ENCODE peak calls at places on chromosomes 2 and 18, in six cellular contexts. H is T-helper 9 cell, Z is neural crest cell, B is astrocyte of the spinal cord, Y is NCI-H345, K is NCI-H2081. S is an unnamed sample.

GRCh38 chr18:2903006-2903405 is 56.2 kb downstream of the EMILIN2 start:
- DNase-seq in Y (no peak), K (no peak), H (no peak), B (peak), Z (no peak), S (no peak)

GRCh38 chr2:42085706-42086487 is 38.1 kb downstream of the PKDCC start:
- DNase-seq in Y (no peak), H (no peak), K (no peak), B (no peak), Z (no peak), S (no peak)

GRCh38 chr2:219084791-219085190 is 24.1 kb upstream of the IHH start:
- DNase-seq in Y (no peak), B (no peak), H (no peak), Z (no peak), K (no peak), S (no peak)

GRCh38 chr2:201580486-201580885 is 62.8 kb downstream of the TMEM237 start:
- DNase-seq in Y (no peak), K (no peak), B (peak), Z (no peak), H (no peak), S (no peak)

GRCh38 chr18:6781846-6782245 is 52.3 kb downstream of the ARHGAP28 start:
- DNase-seq in Z (no peak), H (no peak), B (peak), Y (no peak), K (no peak), S (peak)

GRCh38 chr2:36982467-36982866 is 16.1 kb upstream of the STRN start:
- DNase-seq in K (no peak), Z (no peak), H (no peak), Y (no peak), B (no peak), S (no peak)

GRCh38 chr18:12637901-12638633 is 19.8 kb downstream of the SPIRE1 start:
- DNase-seq in Y (no peak), B (no peak), K (no peak), Z (no peak), H (no peak), S (no peak)

GRCh38 chr2:196473617-196474016 is 165.9 kb upstream of the CCDC150 start:
- DNase-seq in Z (no peak), B (no peak), Y (no peak), K (no peak), H (no peak), S (no peak)

GRCh38 chr2:47056875-47057731 is 98.0 kb downstream of the STPG4 start:
- DNase-seq in B (peak), K (no peak), H (no peak), Z (no peak), Y (no peak), S (no peak)

GRCh38 chr2:162261032-162261945 is 18.0 kb upstream of the FAP start:
- DNase-seq in B (peak), Y (peak), K (no peak), Z (no peak), H (no peak), S (peak)

GRCh38 chr2:42770288-42771131 is 6.6 kb upstream of the OXER1 start:
- DNase-seq in Y (no peak), H (no peak), Z (peak), B (peak), K (peak), S (peak)

GRCh38 chr2:172282944-172283343 is 144.4 kb upstream of the ITGA6 start:
- DNase-seq in Y (no peak), K (no peak), Z (no peak), H (no peak), B (peak), S (peak)

GRCh38 chr2:99544608-99545007 is 54.8 kb upstream of the REV1 start:
- DNase-seq in Z (no peak), Y (no peak), K (no peak), B (no peak), H (no peak), S (no peak)

GRCh38 chr2:172701250-172701649 is 34.4 kb upstream of the RAPGEF4 start:
- DNase-seq in B (peak), K (no peak), H (no peak), Y (no peak), Z (no peak), S (peak)

GRCh38 chr2:72778410-72778809 is 47.4 kb downstream of the EXOC6B start:
- DNase-seq in H (no peak), K (no peak), B (peak), Y (no peak), Z (no peak), S (peak)

GRCh38 chr18:79956276-79956675 is 4.8 kb upstream of the SLC66A2 start:
- DNase-seq in H (no peak), K (no peak), Z (no peak), B (no peak), Y (no peak), S (no peak)

GRCh38 chr2:129812071-129812470 is 167.4 kb upstream of the RAB6C start:
- DNase-seq in H (no peak), K (no peak), B (no peak), Z (no peak), Y (peak), S (no peak)

GRCh38 chr2:126657636-126658315 is 1.8 kb downstream of the GYPC start:
- DNase-seq in B (peak), H (peak), Z (peak), Y (no peak), K (no peak), S (no peak)

GRCh38 chr2:115083216-115083615 is 640.8 kb downstream of the DPP10 start:
- DNase-seq in K (no peak), Z (no peak), B (no peak), H (no peak), Y (no peak), S (peak)

GRCh38 chr2:100877555-100877954 is 57.6 kb downstream of the NPAS2 start:
- DNase-seq in Y (no peak), K (no peak), Z (no peak), H (no peak), B (peak), S (peak)

GRCh38 chr2:204544961-204545860 is at the start of gene PARD3B:
- DNase-seq in Y (peak), Z (peak), B (peak), K (peak), H (no peak), S (peak)

GRCh38 chr2:109185801-109186570 is 57.0 kb downstream of the SH3RF3 start:
- DNase-seq in Y (no peak), H (no peak), B (peak), Z (no peak), K (no peak), S (no peak)

GRCh38 chr18:12287684-12288405 is 20.2 kb upstream of the TUBB6 start:
- DNase-seq in Z (no peak), Y (no peak), H (no peak), B (peak), K (no peak), S (peak)

GRCh38 chr2:165594231-165594934 is 124.9 kb downstream of the CSRNP3 start:
- DNase-seq in Y (no peak), H (no peak), K (no peak), B (no peak), Z (no peak), S (no peak)

GRCh38 chr2:104932243-104932642 is 78.3 kb downstream of the POU3F3 start:
- DNase-seq in Z (no peak), B (no peak), H (no peak), K (no peak), Y (no peak), S (no peak)

S was measured in RKO.